ENCODE peak calls at places on chromosomes 2 and 18, in six cellular contexts. Y is HepG2, E is HCT116, P is K562, Z is GM12878, M is H1. I is an unnamed sample.

GRCh38 chr2:96415684-96416083 is 80.1 kb downstream of the NCAPH start:
- DNase-seq in Z (no peak), E (no peak), P (no peak), Y (no peak), M (no peak), I (no peak)

GRCh38 chr2:199460101-199460671 is 2.4 kb upstream of the SATB2 start:
- DNase-seq in M (no peak), P (no peak), Z (no peak), Y (no peak), E (peak), I (no peak)

GRCh38 chr18:47758000-47758399 is 172.5 kb downstream of the SMAD2 start:
- DNase-seq in Y (no peak), P (no peak), M (no peak), Z (no peak), E (no peak), I (no peak)

GRCh38 chr18:49764032-49764431 is 49.3 kb downstream of the ACAA2 start:
- DNase-seq in Z (no peak), E (no peak), Y (no peak), P (no peak), M (no peak), I (no peak)

GRCh38 chr18:49094979-49095632 is 144.3 kb upstream of the SMAD7 start:
- DNase-seq in Y (no peak), Z (no peak), P (no peak), M (no peak), E (no peak), I (no peak)

GRCh38 chr2:118443596-118443995 is 355.3 kb downstream of the INSIG2 start:
- DNase-seq in M (no peak), Y (peak), Z (no peak), E (no peak), P (no peak), I (no peak)

GRCh38 chr2:25018681-25019080 is 23.2 kb upstream of the EFR3B start:
- DNase-seq in Z (no peak), Y (peak), M (no peak), P (no peak), E (no peak), I (no peak)

GRCh38 chr2:128755693-128756371 is 437.2 kb upstream of the HS6ST1 start:
- DNase-seq in Y (no peak), E (no peak), Z (no peak), M (no peak), P (no peak), I (no peak)

GRCh38 chr2:230319211-230319862 is 7.7 kb upstream of the SP140L start:
- DNase-seq in M (no peak), P (no peak), Z (peak), E (no peak), Y (no peak), I (no peak)

GRCh38 chr2:30677861-30678385 is 129.3 kb downstream of the CAPN13 start:
- DNase-seq in Z (no peak), P (no peak), M (no peak), E (no peak), Y (no peak), I (no peak)

GRCh38 chr2:42200534-42201227 is 31.5 kb downstream of the EML4 start:
- DNase-seq in Z (no peak), P (no peak), Y (no peak), M (no peak), E (no peak), I (no peak)

GRCh38 chr18:79257480-79257879 is 138.2 kb upstream of the NFATC1 start:
- DNase-seq in P (no peak), Y (no peak), Z (no peak), E (no peak), M (no peak), I (no peak)

GRCh38 chr18:22698711-22699110 is 234.4 kb upstream of the RBBP8 start:
- DNase-seq in M (no peak), Z (no peak), P (no peak), Y (no peak), E (no peak), I (no peak)

GRCh38 chr2:45390856-45391255 is 220.2 kb downstream of the SRBD1 start:
- DNase-seq in P (no peak), Y (no peak), E (no peak), Z (no peak), M (no peak), I (no peak)

GRCh38 chr18:79814373-79814772 is 16.6 kb downstream of the KCNG2 start:
- DNase-seq in Y (no peak), Z (no peak), M (no peak), E (no peak), P (no peak), I (no peak)

GRCh38 chr2:15302154-15302553 is 259.0 kb downstream of the NBAS start:
- DNase-seq in E (no peak), Z (no peak), M (no peak), Y (no peak), P (peak), I (no peak)

GRCh38 chr2:25103287-25103871 is 61.5 kb downstream of the EFR3B start:
- DNase-seq in Y (no peak), M (no peak), P (no peak), E (no peak), Z (no peak), I (no peak)

GRCh38 chr2:226362991-226363390 is 436.6 kb downstream of the IRS1 start:
- DNase-seq in M (no peak), Y (no peak), E (no peak), Z (no peak), P (no peak), I (no peak)

GRCh38 chr18:79508565-79509535 is 113.1 kb downstream of the NFATC1 start:
- DNase-seq in Y (no peak), E (no peak), P (no peak), M (no peak), Z (no peak), I (no peak)

GRCh38 chr2:74051504-74051903 is 66.8 kb downstream of the TET3 start:
- DNase-seq in P (no peak), Z (no peak), E (no peak), Y (no peak), M (no peak), I (no peak)

GRCh38 chr2:231134910-231135650 is 10.2 kb upstream of the HTR2B start:
- DNase-seq in M (no peak), Z (no peak), Y (no peak), E (no peak), P (no peak), I (no peak)

GRCh38 chr2:158131919-158132566 is 30.4 kb downstream of the UPP2 start:
- DNase-seq in Z (no peak), M (no peak), P (no peak), Y (peak), E (no peak), I (peak)

GRCh38 chr2:36399050-36399449 is 43.5 kb downstream of the CRIM1 start:
- DNase-seq in P (no peak), Y (no peak), Z (no peak), E (no peak), M (no peak), I (no peak)

GRCh38 chr2:200159366-200159720 is 147.2 kb upstream of the SPATS2L start:
- DNase-seq in M (no peak), E (no peak), Y (no peak), Z (no peak), P (no peak), I (no peak)

GRCh38 chr18:70553961-70554325 is 265.1 kb downstream of the SOCS6 start:
- DNase-seq in M (no peak), Y (no peak), E (no peak), Z (no peak), P (no peak), I (no peak)

GRCh38 chr2:164701565-164701964 is 80.3 kb upstream of the GRB14 start:
- DNase-seq in E (no peak), P (no peak), Y (no peak), Z (no peak), M (no peak), I (no peak)

GRCh38 chr2:164705412-164706167 is 84.3 kb upstream of the GRB14 start:
- DNase-seq in P (no peak), Y (no peak), E (no peak), Z (no peak), M (no peak), I (no peak)

GRCh38 chr2:164710252-164710633 is 89.0 kb upstream of the GRB14 start:
- DNase-seq in M (no peak), P (no peak), E (no peak), Y (peak), Z (no peak), I (no peak)

GRCh38 chr2:164703915-164704706 is 82.8 kb upstream of the GRB14 start:
- DNase-seq in M (no peak), P (no peak), Y (no peak), Z (no peak), E (no peak), I (peak)

DNA sequence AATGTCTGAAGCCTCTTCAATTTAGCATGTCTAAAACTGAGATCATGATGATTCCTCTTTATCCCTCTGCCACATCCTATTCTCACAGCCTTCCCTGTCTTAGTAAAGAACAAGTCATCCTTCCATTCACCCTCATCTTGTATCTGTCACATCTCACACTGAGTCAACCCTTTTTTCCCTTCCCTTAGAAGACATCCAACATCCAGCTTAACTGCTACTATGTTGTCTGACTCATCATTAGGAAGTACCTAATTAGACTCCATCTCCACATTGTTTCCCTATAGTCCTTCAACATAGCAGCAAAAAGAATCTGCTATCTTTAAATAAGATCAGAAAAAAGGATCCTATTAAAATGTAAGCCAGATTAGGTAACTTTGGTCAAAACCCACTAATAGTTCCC is 85.2 kb upstream of the GRB14 start:
- DNase-seq in Z (no peak), E (no peak), M (no peak), Y (no peak), P (no peak), I (no peak)
- TF ChIP-seq JUND in Z (no peak), E (no peak), M (no peak), Y (no peak), P (no peak), I (no peak)

GRCh38 chr2:57864926-57865325 is 181.7 kb upstream of the VRK2 start:
- DNase-seq in Z (no peak), Y (no peak), M (no peak), P (no peak), E (no peak), I (no peak)
- TF ChIP-seq JUND in Z (no peak), Y (no peak), M (no peak), P (no peak), E (no peak), I (no peak)

DNA sequence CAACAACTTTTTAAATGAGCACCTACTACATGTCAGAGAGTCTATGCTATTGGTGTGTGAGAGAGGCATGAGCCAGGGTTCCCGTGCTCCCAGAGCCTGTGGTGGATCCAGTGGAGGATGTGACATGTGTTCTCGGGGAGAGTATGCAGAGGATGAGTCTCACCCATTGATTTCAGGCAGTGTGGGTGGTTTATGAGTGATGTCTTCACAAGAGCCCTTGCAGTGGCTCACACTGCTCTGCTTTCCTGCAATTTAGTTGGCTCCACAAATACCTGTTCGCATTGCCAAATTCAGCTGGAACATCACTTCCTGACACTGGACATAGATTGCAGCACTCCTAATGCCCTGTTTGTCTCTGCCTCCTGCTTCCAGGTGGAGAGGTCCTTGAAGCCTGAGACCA is 243.6 kb upstream of the CXCR4 start:
- DNase-seq in Z (no peak), M (no peak), E (no peak), P (no peak), Y (no peak), I (no peak)
- TF ChIP-seq JUND in Z (no peak), M (no peak), E (no peak), P (no peak), Y (no peak), I (no peak)

GRCh38 chr2:73020306-73020656 is 51.2 kb downstream of the SFXN5 start:
- DNase-seq in Z (no peak), Y (no peak), M (no peak), E (no peak), P (no peak), I (no peak)

GRCh38 chr2:73022024-73022568 is 49.4 kb downstream of the SFXN5 start:
- DNase-seq in M (no peak), E (no peak), Z (no peak), P (no peak), Y (no peak), I (no peak)

GRCh38 chr2:73021371-73022010 is 50.0 kb downstream of the SFXN5 start:
- DNase-seq in E (no peak), P (no peak), Y (peak), Z (no peak), M (no peak), I (no peak)

GRCh38 chr2:73020657-73021370 is 50.7 kb downstream of the SFXN5 start:
- DNase-seq in Z (no peak), M (no peak), P (no peak), E (no peak), Y (peak), I (no peak)

DNA sequence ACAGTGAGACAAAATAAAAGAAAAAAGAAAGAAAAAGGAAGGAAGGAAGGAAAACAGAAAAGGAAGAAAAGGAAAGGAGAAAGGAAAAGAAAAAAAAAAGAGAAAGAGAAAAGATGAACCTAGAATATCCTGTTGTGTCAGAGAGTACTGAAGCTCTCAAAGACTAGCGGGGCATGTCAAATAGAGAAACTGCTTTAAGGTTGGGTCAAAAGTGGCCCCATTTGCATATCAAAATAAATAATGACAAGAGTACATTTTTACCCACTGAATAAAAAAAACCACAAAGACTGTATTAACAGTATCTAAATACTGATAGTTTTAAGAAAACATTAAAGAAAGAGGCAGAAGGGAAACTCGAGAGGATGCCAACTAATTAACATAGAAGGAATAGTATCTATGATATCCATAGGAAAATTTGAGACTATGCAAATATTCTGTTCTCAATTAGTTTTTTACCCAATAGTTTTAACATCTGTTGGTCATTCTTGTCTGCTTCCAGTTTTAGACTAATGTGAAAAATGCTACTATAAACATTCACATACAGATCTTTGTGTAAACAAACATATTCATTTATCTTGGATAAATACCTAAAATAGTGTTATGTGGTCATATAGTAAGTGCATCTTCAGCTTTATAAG is 53.2 kb downstream of the SFXN5 start:
- DNase-seq in Z (no peak), E (no peak), M (no peak), Y (no peak), P (no peak), I (no peak)
- TF ChIP-seq JUND in Z (no peak), E (no peak), M (no peak), Y (no peak), P (no peak), I (no peak)

GRCh38 chr2:126029316-126029715 is 626.6 kb upstream of the GYPC start:
- DNase-seq in Z (no peak), Y (no peak), E (no peak), M (peak), P (no peak), I (no peak)
- TF ChIP-seq JUND in Z (no peak), Y (no peak), E (no peak), M (no peak), P (no peak), I (no peak)